ENCODE peak calls at places on chromosomes 5 and 9, in seven cellular contexts. K, L, R, J, F, C and S are unnamed samples.

GRCh38 chr5:160296496-160296895 is 15.9 kb downstream of the CCNJL start:
- DNase-seq in K (no peak), L (no peak), R (no peak), J (no peak), F (no peak), C (no peak), S (no peak)

GRCh38 chr9:114424126-114424525 is 36.3 kb upstream of the AKNA start:
- DNase-seq in K (no peak), L (no peak), R (no peak), J (no peak), F (no peak), C (no peak), S (no peak)

GRCh38 chr9:35736201-35736633 is 3.8 kb downstream of the CREB3 start:
- DNase-seq in K (peak), L (peak), R (peak), J (peak), F (peak), C (peak), S (peak)

GRCh38 chr9:136707011-136707410 is 5.4 kb upstream of the DIPK1B start:
- DNase-seq in K (no peak), L (no peak), R (no peak), J (no peak), F (no peak), C (no peak), S (no peak)

GRCh38 chr5:59829389-59829788 is 64.1 kb downstream of the PDE4D start:
- DNase-seq in K (no peak), L (no peak), R (no peak), J (no peak), F (no peak), C (peak), S (peak)

GRCh38 chr9:96172797-96173196 is 129.2 kb downstream of the HSD17B3 start:
- DNase-seq in K (no peak), L (no peak), R (no peak), J (no peak), F (no peak), C (no peak), S (no peak)

GRCh38 chr5:6889030-6889429 is 175.8 kb downstream of the TENT4A start:
- DNase-seq in K (no peak), L (no peak), R (no peak), J (no peak), F (no peak), C (no peak), S (no peak)

GRCh38 chr9:95764490-95764889 is 111.0 kb upstream of the ERCC6L2 start:
- DNase-seq in K (no peak), L (no peak), R (no peak), J (no peak), F (no peak), C (no peak), S (no peak)